ENCODE peak calls at places on chromosomes 7 and 10, in nine cellular contexts. E is fibroblast of mammary gland, L is cardiac muscle cell, Y is neural crest cell, K is fibroblast of pulmonary artery, Q is HCT116, A is kidney epithelial cell, N is body of pancreas, F is dorsolateral prefrontal cortex. M is an unnamed sample.

GRCh38 chr7:95549818-95550529 is 46.3 kb downstream of the PDK4 start:
- DNase-seq in L (no peak), A (peak; percentile 96), E (peak; percentile 98), K (peak; percentile 97), N (peak; percentile 92), F (peak; percentile 72), Y (no peak), Q (peak; percentile 51), M (peak; percentile 97)

GRCh38 chr7:2993868-2994267 is 49.8 kb downstream of the CARD11 start:
- DNase-seq in L (no peak), F (peak; percentile 15), A (peak; percentile 19), N (no peak), K (no peak), Q (no peak), E (no peak), Y (no peak), M (no peak)

GRCh38 chr7:142323706-142324105 is 65.8 kb upstream of the PRSS58 start:
- DNase-seq in E (peak; percentile 27), K (no peak), Q (peak; percentile 36), L (peak; percentile 86), Y (peak; percentile 57), N (peak; percentile 33), A (no peak), F (peak; percentile 57), M (peak; percentile 27)

GRCh38 chr7:112481833-112482669 is 1.3 kb downstream of the LSMEM1 start:
- DNase-seq in Y (no peak), K (peak; percentile 67), N (no peak), L (no peak), Q (peak; percentile 50), E (peak; percentile 89), A (peak; percentile 88), F (no peak), M (peak; percentile 79)

GRCh38 chr10:98536551-98536950 is 89.8 kb upstream of the HPS1 start:
- DNase-seq in Y (no peak), A (no peak), F (no peak), K (no peak), N (no peak), Q (no peak), E (peak; percentile 38), L (no peak), M (no peak)

GRCh38 chr7:134331393-134331792 is 14.7 kb upstream of the SLC35B4 start:
- DNase-seq in A (no peak), E (no peak), F (no peak), Y (no peak), K (no peak), N (no peak), Q (no peak), L (no peak), M (no peak)

GRCh38 chr10:110681023-110681681 is 37.0 kb downstream of the RBM20 start:
- DNase-seq in K (peak; percentile 39), Q (peak; percentile 22), N (peak; percentile 28), Y (peak; percentile 53), F (no peak), A (peak; percentile 26), L (peak; percentile 87), E (peak; percentile 24), M (peak; percentile 86)

GRCh38 chr10:115844592-115844991 is 428.4 kb downstream of the GFRA1 start:
- DNase-seq in Y (no peak), L (peak; percentile 34), N (no peak), E (peak; percentile 9), F (no peak), Q (no peak), A (no peak), K (peak; percentile 45), M (no peak)

GRCh38 chr10:73991846-73992245 is 6.1 kb upstream of the VCL start:
- DNase-seq in K (no peak), A (no peak), Y (no peak), L (no peak), Q (no peak), N (no peak), E (no peak), F (no peak), M (no peak)

GRCh38 chr7:159012353-159013069 is 132.2 kb downstream of the VIPR2 start:
- DNase-seq in Y (no peak), L (no peak), K (no peak), E (no peak), F (peak; percentile 69), Q (no peak), A (no peak), N (peak; percentile 66), M (peak; percentile 74)

GRCh38 chr7:155216475-155217272 is 81.0 kb upstream of the INSIG1 start:
- DNase-seq in L (no peak), Y (no peak), K (peak; percentile 24), A (no peak), E (peak; percentile 57), N (no peak), Q (no peak), F (no peak), M (peak; percentile 90)

GRCh38 chr10:81873932-81874816 is 820 bp upstream of the NRG3 start:
- DNase-seq in Y (peak; percentile 69), N (peak; percentile 57), Q (no peak), A (peak; percentile 31), L (peak; percentile 95), K (peak; percentile 73), F (peak; percentile 71), E (peak; percentile 2), M (peak; percentile 76)

GRCh38 chr10:132022241-132022640 is 40.5 kb upstream of the BNIP3 start:
- DNase-seq in L (no peak), Y (no peak), Q (no peak), E (no peak), N (no peak), F (no peak), K (no peak), A (no peak), M (peak; percentile 55)

GRCh38 chr10:24256619-24257018 is 47.7 kb downstream of the KIAA1217 start:
- DNase-seq in A (no peak), E (peak; percentile 33), Q (no peak), L (no peak), N (no peak), K (no peak), F (no peak), Y (no peak), M (no peak)

GRCh38 chr10:117778241-117778640 is 235.7 kb downstream of the EMX2 start:
- DNase-seq in K (no peak), N (no peak), A (no peak), Y (no peak), E (no peak), F (no peak), L (no peak), Q (no peak), M (no peak)

GRCh38 chr7:151000886-151001495 is 10.2 kb downstream of the NOS3 start:
- DNase-seq in Q (no peak), F (no peak), E (no peak), N (no peak), K (no peak), L (no peak), Y (no peak), A (no peak), M (no peak)

GRCh38 chr10:52517017-52517416 is 202.9 kb downstream of the DKK1 start:
- DNase-seq in N (no peak), Q (no peak), Y (peak; percentile 14), F (no peak), K (no peak), A (no peak), L (peak; percentile 39), E (no peak), M (no peak)

GRCh38 chr7:142556745-142557144 is 192.5 kb upstream of the PRSS1 start:
- DNase-seq in Q (peak; percentile 71), L (peak; percentile 14), E (peak; percentile 99), F (no peak), A (peak; percentile 94), Y (no peak), K (peak; percentile 95), N (peak; percentile 67), M (peak; percentile 84)

GRCh38 chr10:128062837-128063563 is 63.2 kb downstream of the MKI67 start:
- DNase-seq in K (peak; percentile 19), E (no peak), N (no peak), Q (no peak), A (no peak), L (no peak), F (peak; percentile 32), Y (no peak), M (peak; percentile 10)

GRCh38 chr10:79495791-79496190 is 16.5 kb upstream of the EIF5AL1 start:
- DNase-seq in F (no peak), E (no peak), N (no peak), K (no peak), A (no peak), Q (no peak), Y (no peak), L (no peak), M (no peak)
- TF ChIP-seq CTCF in F (no peak), E (no peak), N (no peak), K (no peak), A (no peak), Q (no peak), Y (no peak), L (no peak), M (no peak)

DNA sequence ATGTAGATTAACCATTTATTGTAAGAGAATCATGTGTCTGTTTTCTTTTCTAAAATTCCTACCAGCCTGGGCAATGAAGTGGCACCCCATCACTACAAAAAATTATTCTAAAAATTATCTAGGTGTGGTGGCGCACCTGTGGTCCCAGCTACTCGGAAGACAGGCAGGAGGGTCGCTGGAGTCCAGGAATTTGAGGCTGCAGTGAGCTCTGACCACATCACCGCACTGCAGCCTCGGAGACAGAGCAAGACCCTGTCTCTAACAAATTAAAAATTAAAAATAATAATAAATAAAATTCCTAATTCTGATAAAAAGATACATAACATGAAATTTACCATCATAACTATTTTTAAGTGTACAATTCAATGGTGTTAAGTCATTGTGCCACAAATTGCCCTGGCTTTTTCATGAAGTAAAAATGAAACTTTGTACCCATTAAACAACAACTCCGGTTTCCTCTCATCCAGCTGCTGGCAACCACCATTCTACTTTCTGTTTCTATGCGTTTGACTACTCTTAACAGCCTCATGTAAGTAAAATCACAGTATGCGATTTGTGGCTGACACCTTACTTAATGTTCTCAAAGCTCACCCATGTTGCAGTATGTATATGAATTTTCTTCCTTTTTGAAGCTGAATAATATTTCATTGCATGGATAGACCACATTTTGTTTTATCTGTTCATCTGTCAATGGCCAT is 20.6 kb upstream of the USP6NL start:
- DNase-seq in N (no peak), E (no peak), L (no peak), F (no peak), Q (no peak), A (no peak), K (no peak), Y (no peak), M (no peak)
- TF ChIP-seq CTCF in N (no peak), E (no peak), L (no peak), F (no peak), Q (no peak), A (no peak), K (no peak), Y (no peak), M (no peak)

DNA sequence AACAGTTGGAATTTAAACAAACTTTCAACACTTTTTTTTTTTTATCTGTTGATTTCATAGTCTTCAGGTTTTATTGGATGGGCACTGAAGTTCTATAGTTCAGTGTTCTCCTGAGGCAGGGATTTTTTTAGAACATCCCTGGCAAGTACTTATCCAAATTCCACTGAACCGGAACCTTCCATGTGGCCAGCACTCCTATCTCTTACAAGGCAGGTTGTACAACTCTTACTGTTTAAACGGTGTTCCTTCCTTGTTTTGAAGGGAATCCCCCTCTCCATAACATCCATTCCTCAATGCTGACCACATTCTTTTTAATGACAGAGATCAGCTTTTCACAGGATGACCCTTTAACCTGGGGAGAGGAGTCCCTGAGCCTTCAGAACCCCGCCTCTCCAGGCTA is 238.9 kb upstream of the CTBP2 start:
- DNase-seq in Q (no peak), K (no peak), E (no peak), Y (no peak), A (no peak), L (no peak), F (no peak), N (no peak), M (no peak)
- TF ChIP-seq CTCF in Q (no peak), K (no peak), E (no peak), Y (no peak), A (no peak), L (no peak), F (no peak), N (no peak), M (no peak)

GRCh38 chr7:115356139-115356746 is 434.3 kb downstream of the MDFIC start:
- DNase-seq in N (no peak), Q (peak; percentile 21), E (peak; percentile 44), A (no peak), Y (no peak), K (peak; percentile 59), F (no peak), L (peak; percentile 37), M (no peak)
- TF ChIP-seq CTCF in N (peak; percentile 32), Q (peak; percentile 45), E (peak; percentile 57), A (peak; percentile 50), Y (peak; percentile 74), K (peak; percentile 66), F (no peak), L (peak; percentile 62), M (peak; percentile 70)

M was measured in osteoblast.